ENCODE peak calls at places on chromosomes 12 and 14, in ten cellular contexts. M is neural progenitor cell, X is esophagus squamous epithelium, W is nephron progenitor cell, K is left ventricle myocardium inferior, U is Peyer's patch, R is heart right ventricle, Y is omental fat pad, J is AG09309, O is SK-N-SH. D is an unnamed sample.

GRCh38 chr12:99453831-99454538 is 193.6 kb upstream of the GARIN6 start:
- DNase-seq in M (no peak), X (no peak), W (no peak), K (no peak), U (no peak), R (no peak), Y (no peak), J (no peak), O (no peak), D (no peak)

GRCh38 chr12:2967651-2968050 is 8.5 kb downstream of the TEAD4 start:
- DNase-seq in M (no peak), X (no peak), W (no peak), K (no peak), U (no peak), R (no peak), Y (no peak), J (no peak), O (no peak), D (no peak)

GRCh38 chr12:27193854-27194544 is 50.1 kb upstream of the STK38L start:
- DNase-seq in M (no peak), X (no peak), W (no peak), K (peak), U (no peak), R (peak), Y (no peak), J (no peak), O (peak), D (no peak)

GRCh38 chr14:101595349-101595748 is 34.1 kb downstream of the DIO3 start:
- DNase-seq in M (no peak), X (no peak), W (no peak), K (no peak), U (no peak), R (no peak), Y (no peak), J (no peak), O (no peak), D (no peak)

GRCh38 chr14:77498120-77498979 is at the start of gene ISM2:
- DNase-seq in M (peak), X (no peak), W (peak), K (peak), U (peak), R (no peak), Y (no peak), J (no peak), O (peak), D (peak)

GRCh38 chr12:54217774-54218221 is 29.0 kb upstream of the SMUG1 start:
- DNase-seq in M (peak), X (no peak), W (peak), K (peak), U (peak), R (no peak), Y (no peak), J (no peak), O (no peak), D (peak)

GRCh38 chr12:19003110-19003509 is 126.4 kb upstream of the PLEKHA5 start:
- DNase-seq in M (no peak), X (no peak), W (no peak), K (no peak), U (no peak), R (no peak), Y (no peak), J (no peak), O (no peak), D (no peak)

GRCh38 chr14:52835122-52835903 is 43.9 kb upstream of the GNPNAT1 start:
- DNase-seq in M (peak), X (no peak), W (peak), K (no peak), U (no peak), R (no peak), Y (peak), J (no peak), O (peak), D (no peak)

GRCh38 chr14:50865677-50866076 is 6.2 kb upstream of the ABHD12B start:
- DNase-seq in M (no peak), X (no peak), W (no peak), K (no peak), U (no peak), R (no peak), Y (no peak), J (no peak), O (no peak), D (no peak)

GRCh38 chr12:53004178-53004577 is 2.1 kb upstream of the EIF4B start:
- DNase-seq in M (peak), X (no peak), W (no peak), K (no peak), U (no peak), R (no peak), Y (no peak), J (no peak), O (no peak), D (no peak)

GRCh38 chr12:100493371-100494012 is 19.8 kb downstream of the NR1H4 start:
- DNase-seq in M (no peak), X (no peak), W (no peak), K (no peak), U (no peak), R (no peak), Y (no peak), J (no peak), O (no peak), D (no peak)

GRCh38 chr14:64089920-64090319 is 204.3 kb downstream of the ESR2 start:
- DNase-seq in M (peak), X (no peak), W (no peak), K (no peak), U (no peak), R (no peak), Y (no peak), J (no peak), O (no peak), D (no peak)

GRCh38 chr12:102343361-102344121 is 136.8 kb downstream of the IGF1 start:
- DNase-seq in M (peak), X (no peak), W (no peak), K (no peak), U (no peak), R (no peak), Y (no peak), J (no peak), O (no peak), D (no peak)

GRCh38 chr14:99330316-99331240 is 58.6 kb upstream of the BCL11B start:
- DNase-seq in M (no peak), X (no peak), W (no peak), K (no peak), U (no peak), R (no peak), Y (no peak), J (no peak), O (no peak), D (no peak)

GRCh38 chr12:55930771-55931316 is at the start of gene DGKA:
- DNase-seq in M (peak), X (no peak), W (peak), K (peak), U (peak), R (peak), Y (no peak), J (no peak), O (peak), D (peak)

GRCh38 chr12:24742378-24742777 is 206.5 kb downstream of the BCAT1 start:
- DNase-seq in M (no peak), X (no peak), W (peak), K (peak), U (peak), R (peak), Y (no peak), J (no peak), O (no peak), D (no peak)

GRCh38 chr12:34400423-34400881 is 378.2 kb downstream of the ALG10 start:
- DNase-seq in M (no peak), X (no peak), W (no peak), K (peak), U (peak), R (no peak), Y (no peak), J (no peak), O (peak), D (no peak)

GRCh38 chr12:24499151-24500146 is 449.5 kb downstream of the BCAT1 start:
- DNase-seq in M (no peak), X (no peak), W (no peak), K (no peak), U (no peak), R (no peak), Y (no peak), J (peak), O (no peak), D (no peak)

GRCh38 chr12:47781479-47782371 is 8.7 kb downstream of the SLC48A1 start:
- DNase-seq in M (no peak), X (no peak), W (no peak), K (no peak), U (no peak), R (no peak), Y (no peak), J (no peak), O (no peak), D (no peak)

GRCh38 chr14:75318353-75318752 is 39.7 kb downstream of the FOS start:
- DNase-seq in M (no peak), X (no peak), W (no peak), K (no peak), U (no peak), R (no peak), Y (no peak), J (no peak), O (no peak), D (no peak)

GRCh38 chr12:56633465-56634241 is 3.5 kb upstream of the BAZ2A start:
- DNase-seq in M (peak), X (no peak), W (peak), K (no peak), U (no peak), R (no peak), Y (no peak), J (no peak), O (no peak), D (no peak)

GRCh38 chr12:27424631-27425230 is 21.8 kb upstream of the SMCO2 start:
- DNase-seq in M (peak), X (no peak), W (no peak), K (no peak), U (no peak), R (peak), Y (no peak), J (peak), O (peak), D (no peak)

GRCh38 chr12:3544296-3544965 is 53.4 kb downstream of the PRMT8 start:
- DNase-seq in M (no peak), X (no peak), W (no peak), K (no peak), U (no peak), R (no peak), Y (no peak), J (no peak), O (no peak), D (no peak)

GRCh38 chr12:68497702-68498101 is 113.0 kb upstream of the RAP1B start:
- DNase-seq in M (no peak), X (no peak), W (no peak), K (no peak), U (no peak), R (no peak), Y (no peak), J (peak), O (no peak), D (no peak)

DNA sequence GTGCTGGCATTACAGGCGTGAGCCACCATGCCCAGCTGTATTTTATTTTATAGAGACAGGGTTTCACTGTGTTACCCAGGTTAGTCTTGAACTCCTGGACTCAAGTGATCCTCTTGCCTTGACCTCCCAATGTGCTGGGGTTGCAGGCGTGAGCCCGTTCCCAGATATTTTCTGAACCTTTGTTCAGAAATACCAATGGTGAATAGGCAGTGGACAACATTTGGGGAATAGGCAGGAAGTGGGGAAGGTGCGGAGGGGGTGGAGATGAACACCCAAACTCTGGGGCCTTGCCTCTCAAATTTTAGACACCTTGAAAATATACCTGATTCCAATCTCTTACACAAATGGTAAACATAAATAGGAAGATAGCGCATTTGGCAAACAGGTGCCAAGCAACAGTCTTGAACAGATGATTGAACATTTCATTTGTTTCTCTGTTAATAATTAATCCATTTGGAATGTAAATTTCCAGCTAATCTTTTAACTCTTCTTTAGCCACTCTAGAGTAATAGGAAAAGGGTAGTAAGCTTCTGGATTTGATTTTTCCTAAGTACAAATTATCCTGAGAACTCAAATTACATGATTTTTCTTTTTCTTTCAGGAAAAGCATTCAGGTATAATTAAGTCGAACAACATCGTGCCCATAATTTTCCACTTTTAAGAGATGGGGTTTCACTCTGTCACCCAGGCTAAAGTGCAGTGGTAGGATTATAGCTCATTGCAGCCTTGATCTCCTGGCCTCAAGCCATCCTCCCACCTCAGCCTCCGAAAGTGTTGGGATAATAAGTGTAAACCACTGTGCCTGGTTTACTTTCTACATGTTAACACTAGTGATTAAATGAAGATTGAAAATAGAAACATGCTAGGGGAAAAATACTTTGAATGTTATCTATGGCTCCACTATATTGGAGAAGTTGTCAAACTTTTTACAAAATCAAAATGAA is 22.9 kb upstream of the RNF34 start:
- DNase-seq in M (no peak), X (no peak), W (no peak), K (no peak), U (no peak), R (no peak), Y (no peak), J (no peak), O (no peak), D (no peak)
- TF ChIP-seq CTCF in M (no peak), X (no peak), W (no peak), K (no peak), U (no peak), R (no peak), Y (no peak), J (no peak), O (no peak), D (no peak)

GRCh38 chr12:71371132-71371531 is 68.5 kb upstream of the LGR5 start:
- DNase-seq in M (no peak), X (no peak), W (no peak), K (no peak), U (no peak), R (no peak), Y (no peak), J (no peak), O (no peak), D (no peak)
- TF ChIP-seq CTCF in M (peak), X (no peak), W (no peak), K (no peak), U (peak), R (no peak), Y (no peak), J (no peak), O (peak), D (no peak)

DNA sequence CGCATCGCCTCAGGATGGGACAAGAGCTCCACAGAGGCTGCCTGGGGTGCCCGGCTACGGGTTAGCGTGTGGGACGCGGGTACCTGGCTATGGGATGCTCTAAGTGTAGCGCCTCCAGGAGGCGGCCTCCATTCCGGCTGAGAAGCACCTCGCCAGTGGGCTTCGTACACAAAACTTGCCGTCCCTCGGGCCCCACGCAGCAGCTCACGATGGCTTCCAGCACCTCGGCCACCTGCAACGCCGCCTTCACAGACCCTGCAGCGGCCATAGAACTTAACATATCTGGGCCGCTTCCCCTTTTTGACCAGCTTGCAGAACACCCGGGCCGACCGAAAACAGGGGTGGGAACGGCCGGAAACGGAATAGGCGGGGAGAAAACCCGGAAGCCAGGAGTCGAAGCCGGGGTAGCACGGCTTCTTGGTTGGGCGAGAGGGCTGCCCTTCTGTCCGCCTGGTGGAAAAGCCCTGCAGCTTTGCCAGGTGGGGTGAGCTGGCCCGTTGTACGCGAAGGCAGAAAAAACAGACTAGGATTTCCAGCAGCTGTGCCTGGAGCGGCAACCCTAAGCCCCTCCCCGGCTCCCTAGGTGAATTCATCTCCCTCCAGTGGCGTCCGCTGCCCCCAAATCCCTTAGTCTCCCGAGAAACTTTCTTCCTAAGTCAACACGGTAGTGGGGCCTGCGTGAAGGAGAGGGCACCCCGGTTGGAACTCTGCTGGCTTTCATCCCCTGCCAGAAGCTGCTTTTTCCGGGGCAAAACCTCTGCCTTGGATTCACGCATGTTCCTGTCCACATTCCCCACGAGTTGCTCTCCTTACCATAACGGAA is at the start of gene BBS10:
- DNase-seq in M (peak), X (peak), W (peak), K (peak), U (peak), R (peak), Y (peak), J (peak), O (peak), D (peak)
- TF ChIP-seq CTCF in M (peak), X (no peak), W (no peak), K (peak), U (peak), R (no peak), Y (no peak), J (peak), O (peak), D (peak)

GRCh38 chr14:70281938-70282337 is 77.5 kb downstream of the COX16 start:
- DNase-seq in M (peak), X (no peak), W (no peak), K (no peak), U (no peak), R (no peak), Y (no peak), J (no peak), O (no peak), D (no peak)
- TF ChIP-seq CTCF in M (no peak), X (no peak), W (no peak), K (no peak), U (no peak), R (no peak), Y (no peak), J (no peak), O (no peak), D (no peak)

GRCh38 chr14:88934231-88934898 is 109.9 kb downstream of the TTC8 start:
- DNase-seq in M (no peak), X (no peak), W (no peak), K (no peak), U (no peak), R (no peak), Y (no peak), J (no peak), O (no peak), D (no peak)

GRCh38 chr14:88933203-88933602 is 108.8 kb downstream of the TTC8 start:
- DNase-seq in M (no peak), X (no peak), W (peak), K (no peak), U (no peak), R (no peak), Y (no peak), J (no peak), O (no peak), D (no peak)

GRCh38 chr14:88935083-88935482 is 110.6 kb downstream of the TTC8 start:
- DNase-seq in M (no peak), X (no peak), W (no peak), K (no peak), U (no peak), R (no peak), Y (no peak), J (no peak), O (no peak), D (no peak)

DNA sequence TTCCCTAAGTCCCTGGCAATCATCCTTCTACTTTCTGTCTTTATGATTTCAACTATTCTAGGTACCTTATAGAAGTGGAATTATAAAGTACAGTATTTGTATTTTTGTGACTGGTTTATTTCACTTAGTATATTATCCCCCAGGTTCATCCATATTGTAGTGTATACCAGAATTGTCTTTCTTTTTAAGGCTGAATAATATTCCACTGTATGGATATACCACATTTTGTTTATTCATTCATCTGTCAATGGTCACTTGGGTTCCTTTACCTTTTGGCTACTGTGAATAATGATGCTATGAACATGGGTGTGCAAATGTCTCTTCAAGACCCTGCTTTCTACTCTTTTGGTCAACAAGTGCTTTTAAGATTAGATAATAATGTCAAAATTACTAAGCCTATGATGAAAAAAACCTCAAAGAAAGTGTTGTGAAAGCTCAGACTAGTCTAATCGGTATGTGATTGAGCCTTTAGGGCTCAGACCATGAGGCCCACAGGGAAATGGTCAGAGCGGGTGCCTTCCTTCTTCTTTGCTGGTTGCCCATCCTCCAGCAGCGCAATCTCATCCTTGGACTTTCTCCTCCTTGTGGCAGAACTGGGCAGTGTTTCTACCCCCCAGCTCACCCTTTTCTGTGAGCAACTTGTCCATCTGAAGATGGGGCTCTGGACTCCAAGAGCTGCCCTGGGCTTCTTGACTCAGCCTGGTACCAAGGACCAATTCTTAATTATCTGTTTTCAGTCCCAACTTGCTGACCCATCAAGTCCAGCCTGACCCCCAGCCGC is 105.4 kb downstream of the TTC8 start:
- DNase-seq in M (no peak), X (no peak), W (no peak), K (no peak), U (no peak), R (no peak), Y (no peak), J (no peak), O (no peak), D (no peak)
- TF ChIP-seq CTCF in M (peak), X (no peak), W (no peak), K (no peak), U (no peak), R (no peak), Y (no peak), J (peak), O (peak), D (no peak)

GRCh38 chr12:51820721-51821422 is 27.6 kb downstream of the FIGNL2 start:
- DNase-seq in M (peak), X (no peak), W (peak), K (peak), U (peak), R (peak), Y (no peak), J (no peak), O (peak), D (peak)
- TF ChIP-seq CTCF in M (peak), X (no peak), W (no peak), K (peak), U (peak), R (peak), Y (no peak), J (no peak), O (peak), D (no peak)

D was measured in endothelial cell.